ENCODE peak calls at places on chromosomes 12 and 14, in eight cellular contexts. One of them, this sample, is unnamed.

GRCh38 chr14:99681101-99681831 is 2.8 kb upstream of the CYP46A1 start:
- DNase-seq in heart left ventricle: no peak
- DNase-seq in adipocyte: no peak
- DNase-seq in activated CD4-positive, alpha-beta T cell treated with anti-CD3 and anti-CD28 coated beads, Interleukin-2, amount 50 U/mL, for 4 hours: no peak
- DNase-seq in stimulated activated CD8-positive, alpha-beta memory T cell treated with anti-CD3 and anti-CD28 coated beads, Interleukin-7, amount 100 ng/mL, for 1 hour: no peak
- DNase-seq in stimulated activated naive B cell treated with anti-CD40 and anti-IgM and Interleukin-4, amounts not matched to agents 10 μg/mL and 1 μg/mL and 100 μg/mL, for 72 hours: no peak
- DNase-seq in fibroblast of the conjunctiva: no peak
- DNase-seq in GOT3: no peak
- DNase-seq in this sample: no peak

GRCh38 chr12:116122639-116123038 is 154.9 kb downstream of the MED13L start:
- DNase-seq in activated CD4-positive, alpha-beta T cell treated with anti-CD3 and anti-CD28 coated beads, Interleukin-2, amount 50 U/mL, for 4 hours: no peak
- DNase-seq in adipocyte: no peak
- DNase-seq in GOT3: no peak
- DNase-seq in fibroblast of the conjunctiva: no peak
- DNase-seq in stimulated activated CD8-positive, alpha-beta memory T cell treated with anti-CD3 and anti-CD28 coated beads, Interleukin-7, amount 100 ng/mL, for 1 hour: no peak
- DNase-seq in stimulated activated naive B cell treated with anti-CD40 and anti-IgM and Interleukin-4, amounts not matched to agents 10 μg/mL and 1 μg/mL and 100 μg/mL, for 72 hours: no peak
- DNase-seq in heart left ventricle: no peak
- DNase-seq in this sample: no peak

GRCh38 chr12:59595557-59596231 is at the start of gene SLC16A7:
- DNase-seq in heart left ventricle: peak
- DNase-seq in adipocyte: peak
- DNase-seq in fibroblast of the conjunctiva: peak
- DNase-seq in stimulated activated naive B cell treated with anti-CD40 and anti-IgM and Interleukin-4, amounts not matched to agents 10 μg/mL and 1 μg/mL and 100 μg/mL, for 72 hours: peak
- DNase-seq in stimulated activated CD8-positive, alpha-beta memory T cell treated with anti-CD3 and anti-CD28 coated beads, Interleukin-7, amount 100 ng/mL, for 1 hour: peak
- DNase-seq in activated CD4-positive, alpha-beta T cell treated with anti-CD3 and anti-CD28 coated beads, Interleukin-2, amount 50 U/mL, for 4 hours: peak
- DNase-seq in GOT3: peak
- DNase-seq in this sample: peak

GRCh38 chr14:73462078-73462715 is 3.9 kb upstream of the NUMB start:
- DNase-seq in stimulated activated CD8-positive, alpha-beta memory T cell treated with anti-CD3 and anti-CD28 coated beads, Interleukin-7, amount 100 ng/mL, for 1 hour: no peak
- DNase-seq in heart left ventricle: peak
- DNase-seq in fibroblast of the conjunctiva: peak
- DNase-seq in activated CD4-positive, alpha-beta T cell treated with anti-CD3 and anti-CD28 coated beads, Interleukin-2, amount 50 U/mL, for 4 hours: no peak
- DNase-seq in stimulated activated naive B cell treated with anti-CD40 and anti-IgM and Interleukin-4, amounts not matched to agents 10 μg/mL and 1 μg/mL and 100 μg/mL, for 72 hours: no peak
- DNase-seq in GOT3: no peak
- DNase-seq in adipocyte: peak
- DNase-seq in this sample: no peak

GRCh38 chr12:62862259-62862881 is 72.6 kb downstream of the PPM1H start:
- DNase-seq in heart left ventricle: no peak
- DNase-seq in fibroblast of the conjunctiva: no peak
- DNase-seq in activated CD4-positive, alpha-beta T cell treated with anti-CD3 and anti-CD28 coated beads, Interleukin-2, amount 50 U/mL, for 4 hours: no peak
- DNase-seq in GOT3: no peak
- DNase-seq in stimulated activated naive B cell treated with anti-CD40 and anti-IgM and Interleukin-4, amounts not matched to agents 10 μg/mL and 1 μg/mL and 100 μg/mL, for 72 hours: no peak
- DNase-seq in stimulated activated CD8-positive, alpha-beta memory T cell treated with anti-CD3 and anti-CD28 coated beads, Interleukin-7, amount 100 ng/mL, for 1 hour: no peak
- DNase-seq in adipocyte: peak
- DNase-seq in this sample: peak

GRCh38 chr14:39265741-39266588 is 32.2 kb downstream of the MIA2 start:
- DNase-seq in stimulated activated naive B cell treated with anti-CD40 and anti-IgM and Interleukin-4, amounts not matched to agents 10 μg/mL and 1 μg/mL and 100 μg/mL, for 72 hours: no peak
- DNase-seq in activated CD4-positive, alpha-beta T cell treated with anti-CD3 and anti-CD28 coated beads, Interleukin-2, amount 50 U/mL, for 4 hours: no peak
- DNase-seq in stimulated activated CD8-positive, alpha-beta memory T cell treated with anti-CD3 and anti-CD28 coated beads, Interleukin-7, amount 100 ng/mL, for 1 hour: peak
- DNase-seq in heart left ventricle: no peak
- DNase-seq in GOT3: no peak
- DNase-seq in fibroblast of the conjunctiva: no peak
- DNase-seq in adipocyte: no peak
- DNase-seq in this sample: peak

GRCh38 chr12:41624571-41624970 is 436.5 kb downstream of the PDZRN4 start:
- DNase-seq in stimulated activated naive B cell treated with anti-CD40 and anti-IgM and Interleukin-4, amounts not matched to agents 10 μg/mL and 1 μg/mL and 100 μg/mL, for 72 hours: no peak
- DNase-seq in fibroblast of the conjunctiva: no peak
- DNase-seq in stimulated activated CD8-positive, alpha-beta memory T cell treated with anti-CD3 and anti-CD28 coated beads, Interleukin-7, amount 100 ng/mL, for 1 hour: no peak
- DNase-seq in activated CD4-positive, alpha-beta T cell treated with anti-CD3 and anti-CD28 coated beads, Interleukin-2, amount 50 U/mL, for 4 hours: no peak
- DNase-seq in adipocyte: no peak
- DNase-seq in heart left ventricle: no peak
- DNase-seq in GOT3: no peak
- DNase-seq in this sample: no peak

GRCh38 chr14:99946652-99947489 is 118.4 kb upstream of the EVL start:
- DNase-seq in GOT3: no peak
- DNase-seq in fibroblast of the conjunctiva: no peak
- DNase-seq in adipocyte: peak
- DNase-seq in stimulated activated naive B cell treated with anti-CD40 and anti-IgM and Interleukin-4, amounts not matched to agents 10 μg/mL and 1 μg/mL and 100 μg/mL, for 72 hours: no peak
- DNase-seq in activated CD4-positive, alpha-beta T cell treated with anti-CD3 and anti-CD28 coated beads, Interleukin-2, amount 50 U/mL, for 4 hours: peak
- DNase-seq in stimulated activated CD8-positive, alpha-beta memory T cell treated with anti-CD3 and anti-CD28 coated beads, Interleukin-7, amount 100 ng/mL, for 1 hour: peak
- DNase-seq in heart left ventricle: no peak
- DNase-seq in this sample: no peak

GRCh38 chr12:2836004-2836403 is 1.2 kb upstream of the NRIP2 start:
- DNase-seq in adipocyte: no peak
- DNase-seq in stimulated activated naive B cell treated with anti-CD40 and anti-IgM and Interleukin-4, amounts not matched to agents 10 μg/mL and 1 μg/mL and 100 μg/mL, for 72 hours: no peak
- DNase-seq in activated CD4-positive, alpha-beta T cell treated with anti-CD3 and anti-CD28 coated beads, Interleukin-2, amount 50 U/mL, for 4 hours: no peak
- DNase-seq in heart left ventricle: peak
- DNase-seq in GOT3: no peak
- DNase-seq in fibroblast of the conjunctiva: no peak
- DNase-seq in stimulated activated CD8-positive, alpha-beta memory T cell treated with anti-CD3 and anti-CD28 coated beads, Interleukin-7, amount 100 ng/mL, for 1 hour: no peak
- DNase-seq in this sample: no peak

GRCh38 chr14:38311655-38312054 is 55.8 kb upstream of the CLEC14A start:
- DNase-seq in activated CD4-positive, alpha-beta T cell treated with anti-CD3 and anti-CD28 coated beads, Interleukin-2, amount 50 U/mL, for 4 hours: no peak
- DNase-seq in stimulated activated CD8-positive, alpha-beta memory T cell treated with anti-CD3 and anti-CD28 coated beads, Interleukin-7, amount 100 ng/mL, for 1 hour: no peak
- DNase-seq in fibroblast of the conjunctiva: no peak
- DNase-seq in heart left ventricle: no peak
- DNase-seq in stimulated activated naive B cell treated with anti-CD40 and anti-IgM and Interleukin-4, amounts not matched to agents 10 μg/mL and 1 μg/mL and 100 μg/mL, for 72 hours: no peak
- DNase-seq in adipocyte: no peak
- DNase-seq in GOT3: no peak
- DNase-seq in this sample: no peak

GRCh38 chr12:14896477-14897184 is 11.0 kb upstream of the MGP start:
- DNase-seq in fibroblast of the conjunctiva: peak
- DNase-seq in GOT3: no peak
- DNase-seq in adipocyte: peak
- DNase-seq in activated CD4-positive, alpha-beta T cell treated with anti-CD3 and anti-CD28 coated beads, Interleukin-2, amount 50 U/mL, for 4 hours: no peak
- DNase-seq in heart left ventricle: no peak
- DNase-seq in stimulated activated CD8-positive, alpha-beta memory T cell treated with anti-CD3 and anti-CD28 coated beads, Interleukin-7, amount 100 ng/mL, for 1 hour: no peak
- DNase-seq in stimulated activated naive B cell treated with anti-CD40 and anti-IgM and Interleukin-4, amounts not matched to agents 10 μg/mL and 1 μg/mL and 100 μg/mL, for 72 hours: no peak
- DNase-seq in this sample: no peak

GRCh38 chr12:28937196-28937595 is 211.9 kb upstream of the FAR2 start:
- DNase-seq in adipocyte: no peak
- DNase-seq in fibroblast of the conjunctiva: no peak
- DNase-seq in stimulated activated naive B cell treated with anti-CD40 and anti-IgM and Interleukin-4, amounts not matched to agents 10 μg/mL and 1 μg/mL and 100 μg/mL, for 72 hours: no peak
- DNase-seq in GOT3: no peak
- DNase-seq in heart left ventricle: no peak
- DNase-seq in stimulated activated CD8-positive, alpha-beta memory T cell treated with anti-CD3 and anti-CD28 coated beads, Interleukin-7, amount 100 ng/mL, for 1 hour: no peak
- DNase-seq in activated CD4-positive, alpha-beta T cell treated with anti-CD3 and anti-CD28 coated beads, Interleukin-2, amount 50 U/mL, for 4 hours: no peak
- DNase-seq in this sample: no peak

GRCh38 chr12:24055747-24056146 is 106.3 kb upstream of the SOX5 start:
- DNase-seq in activated CD4-positive, alpha-beta T cell treated with anti-CD3 and anti-CD28 coated beads, Interleukin-2, amount 50 U/mL, for 4 hours: no peak
- DNase-seq in stimulated activated naive B cell treated with anti-CD40 and anti-IgM and Interleukin-4, amounts not matched to agents 10 μg/mL and 1 μg/mL and 100 μg/mL, for 72 hours: no peak
- DNase-seq in heart left ventricle: no peak
- DNase-seq in GOT3: no peak
- DNase-seq in fibroblast of the conjunctiva: no peak
- DNase-seq in adipocyte: no peak
- DNase-seq in stimulated activated CD8-positive, alpha-beta memory T cell treated with anti-CD3 and anti-CD28 coated beads, Interleukin-7, amount 100 ng/mL, for 1 hour: no peak
- DNase-seq in this sample: no peak

GRCh38 chr14:23602181-23603095 is 23.8 kb upstream of the JPH4 start:
- DNase-seq in activated CD4-positive, alpha-beta T cell treated with anti-CD3 and anti-CD28 coated beads, Interleukin-2, amount 50 U/mL, for 4 hours: no peak
- DNase-seq in GOT3: no peak
- DNase-seq in adipocyte: no peak
- DNase-seq in heart left ventricle: no peak
- DNase-seq in stimulated activated CD8-positive, alpha-beta memory T cell treated with anti-CD3 and anti-CD28 coated beads, Interleukin-7, amount 100 ng/mL, for 1 hour: no peak
- DNase-seq in fibroblast of the conjunctiva: no peak
- DNase-seq in stimulated activated naive B cell treated with anti-CD40 and anti-IgM and Interleukin-4, amounts not matched to agents 10 μg/mL and 1 μg/mL and 100 μg/mL, for 72 hours: no peak
- DNase-seq in this sample: no peak

GRCh38 chr12:106837782-106838181 is 63.3 kb downstream of the RIC8B start:
- DNase-seq in fibroblast of the conjunctiva: no peak
- DNase-seq in adipocyte: no peak
- DNase-seq in stimulated activated CD8-positive, alpha-beta memory T cell treated with anti-CD3 and anti-CD28 coated beads, Interleukin-7, amount 100 ng/mL, for 1 hour: no peak
- DNase-seq in stimulated activated naive B cell treated with anti-CD40 and anti-IgM and Interleukin-4, amounts not matched to agents 10 μg/mL and 1 μg/mL and 100 μg/mL, for 72 hours: no peak
- DNase-seq in activated CD4-positive, alpha-beta T cell treated with anti-CD3 and anti-CD28 coated beads, Interleukin-2, amount 50 U/mL, for 4 hours: no peak
- DNase-seq in heart left ventricle: no peak
- DNase-seq in GOT3: no peak
- DNase-seq in this sample: no peak

GRCh38 chr12:54404061-54405004 is 14.7 kb downstream of the ITGA5 start:
- DNase-seq in heart left ventricle: peak
- DNase-seq in fibroblast of the conjunctiva: no peak
- DNase-seq in GOT3: no peak
- DNase-seq in activated CD4-positive, alpha-beta T cell treated with anti-CD3 and anti-CD28 coated beads, Interleukin-2, amount 50 U/mL, for 4 hours: peak
- DNase-seq in stimulated activated CD8-positive, alpha-beta memory T cell treated with anti-CD3 and anti-CD28 coated beads, Interleukin-7, amount 100 ng/mL, for 1 hour: no peak
- DNase-seq in adipocyte: peak
- DNase-seq in stimulated activated naive B cell treated with anti-CD40 and anti-IgM and Interleukin-4, amounts not matched to agents 10 μg/mL and 1 μg/mL and 100 μg/mL, for 72 hours: no peak
- DNase-seq in this sample: no peak

GRCh38 chr12:6827437-6827894 is 741 bp upstream of the P3H3 start:
- DNase-seq in activated CD4-positive, alpha-beta T cell treated with anti-CD3 and anti-CD28 coated beads, Interleukin-2, amount 50 U/mL, for 4 hours: peak
- DNase-seq in GOT3: no peak
- DNase-seq in fibroblast of the conjunctiva: peak
- DNase-seq in adipocyte: peak
- DNase-seq in heart left ventricle: peak
- DNase-seq in stimulated activated CD8-positive, alpha-beta memory T cell treated with anti-CD3 and anti-CD28 coated beads, Interleukin-7, amount 100 ng/mL, for 1 hour: no peak
- DNase-seq in stimulated activated naive B cell treated with anti-CD40 and anti-IgM and Interleukin-4, amounts not matched to agents 10 μg/mL and 1 μg/mL and 100 μg/mL, for 72 hours: no peak
- DNase-seq in this sample: peak

GRCh38 chr14:97101561-97101960 is 304.4 kb downstream of the VRK1 start:
- DNase-seq in activated CD4-positive, alpha-beta T cell treated with anti-CD3 and anti-CD28 coated beads, Interleukin-2, amount 50 U/mL, for 4 hours: no peak
- DNase-seq in GOT3: no peak
- DNase-seq in fibroblast of the conjunctiva: no peak
- DNase-seq in heart left ventricle: no peak
- DNase-seq in stimulated activated CD8-positive, alpha-beta memory T cell treated with anti-CD3 and anti-CD28 coated beads, Interleukin-7, amount 100 ng/mL, for 1 hour: no peak
- DNase-seq in stimulated activated naive B cell treated with anti-CD40 and anti-IgM and Interleukin-4, amounts not matched to agents 10 μg/mL and 1 μg/mL and 100 μg/mL, for 72 hours: no peak
- DNase-seq in adipocyte: no peak
- DNase-seq in this sample: no peak

GRCh38 chr12:122356192-122356635 is 66.3 kb downstream of the CLIP1 start:
- DNase-seq in fibroblast of the conjunctiva: peak
- DNase-seq in stimulated activated naive B cell treated with anti-CD40 and anti-IgM and Interleukin-4, amounts not matched to agents 10 μg/mL and 1 μg/mL and 100 μg/mL, for 72 hours: peak
- DNase-seq in activated CD4-positive, alpha-beta T cell treated with anti-CD3 and anti-CD28 coated beads, Interleukin-2, amount 50 U/mL, for 4 hours: peak
- DNase-seq in GOT3: peak
- DNase-seq in heart left ventricle: no peak
- DNase-seq in adipocyte: peak
- DNase-seq in stimulated activated CD8-positive, alpha-beta memory T cell treated with anti-CD3 and anti-CD28 coated beads, Interleukin-7, amount 100 ng/mL, for 1 hour: peak
- DNase-seq in this sample: peak

GRCh38 chr12:2856901-2857495 is at the start of gene TEX52:
- DNase-seq in adipocyte: no peak
- DNase-seq in heart left ventricle: no peak
- DNase-seq in activated CD4-positive, alpha-beta T cell treated with anti-CD3 and anti-CD28 coated beads, Interleukin-2, amount 50 U/mL, for 4 hours: no peak
- DNase-seq in GOT3: no peak
- DNase-seq in stimulated activated CD8-positive, alpha-beta memory T cell treated with anti-CD3 and anti-CD28 coated beads, Interleukin-7, amount 100 ng/mL, for 1 hour: no peak
- DNase-seq in stimulated activated naive B cell treated with anti-CD40 and anti-IgM and Interleukin-4, amounts not matched to agents 10 μg/mL and 1 μg/mL and 100 μg/mL, for 72 hours: no peak
- DNase-seq in fibroblast of the conjunctiva: no peak
- DNase-seq in this sample: no peak

GRCh38 chr12:71160585-71160984 is 2.8 kb upstream of the TSPAN8 start:
- DNase-seq in GOT3: no peak
- DNase-seq in stimulated activated naive B cell treated with anti-CD40 and anti-IgM and Interleukin-4, amounts not matched to agents 10 μg/mL and 1 μg/mL and 100 μg/mL, for 72 hours: no peak
- DNase-seq in adipocyte: no peak
- DNase-seq in stimulated activated CD8-positive, alpha-beta memory T cell treated with anti-CD3 and anti-CD28 coated beads, Interleukin-7, amount 100 ng/mL, for 1 hour: no peak
- DNase-seq in fibroblast of the conjunctiva: no peak
- DNase-seq in heart left ventricle: no peak
- DNase-seq in activated CD4-positive, alpha-beta T cell treated with anti-CD3 and anti-CD28 coated beads, Interleukin-2, amount 50 U/mL, for 4 hours: no peak
- DNase-seq in this sample: no peak

GRCh38 chr14:35368993-35369392 is 35.6 kb downstream of the NFKBIA start:
- DNase-seq in activated CD4-positive, alpha-beta T cell treated with anti-CD3 and anti-CD28 coated beads, Interleukin-2, amount 50 U/mL, for 4 hours: no peak
- DNase-seq in GOT3: no peak
- DNase-seq in stimulated activated naive B cell treated with anti-CD40 and anti-IgM and Interleukin-4, amounts not matched to agents 10 μg/mL and 1 μg/mL and 100 μg/mL, for 72 hours: no peak
- DNase-seq in adipocyte: no peak
- DNase-seq in heart left ventricle: no peak
- DNase-seq in fibroblast of the conjunctiva: no peak
- DNase-seq in stimulated activated CD8-positive, alpha-beta memory T cell treated with anti-CD3 and anti-CD28 coated beads, Interleukin-7, amount 100 ng/mL, for 1 hour: no peak
- DNase-seq in this sample: no peak

GRCh38 chr12:130832561-130833209 is 6.4 kb downstream of the STX2 start:
- DNase-seq in heart left ventricle: peak
- DNase-seq in stimulated activated naive B cell treated with anti-CD40 and anti-IgM and Interleukin-4, amounts not matched to agents 10 μg/mL and 1 μg/mL and 100 μg/mL, for 72 hours: no peak
- DNase-seq in activated CD4-positive, alpha-beta T cell treated with anti-CD3 and anti-CD28 coated beads, Interleukin-2, amount 50 U/mL, for 4 hours: no peak
- DNase-seq in stimulated activated CD8-positive, alpha-beta memory T cell treated with anti-CD3 and anti-CD28 coated beads, Interleukin-7, amount 100 ng/mL, for 1 hour: no peak
- DNase-seq in fibroblast of the conjunctiva: peak
- DNase-seq in GOT3: no peak
- DNase-seq in adipocyte: peak
- DNase-seq in this sample: no peak

GRCh38 chr14:36507847-36508417 is 12.1 kb downstream of the NKX2-1 start:
- DNase-seq in activated CD4-positive, alpha-beta T cell treated with anti-CD3 and anti-CD28 coated beads, Interleukin-2, amount 50 U/mL, for 4 hours: no peak
- DNase-seq in GOT3: no peak
- DNase-seq in stimulated activated CD8-positive, alpha-beta memory T cell treated with anti-CD3 and anti-CD28 coated beads, Interleukin-7, amount 100 ng/mL, for 1 hour: no peak
- DNase-seq in heart left ventricle: no peak
- DNase-seq in adipocyte: no peak
- DNase-seq in stimulated activated naive B cell treated with anti-CD40 and anti-IgM and Interleukin-4, amounts not matched to agents 10 μg/mL and 1 μg/mL and 100 μg/mL, for 72 hours: no peak
- DNase-seq in fibroblast of the conjunctiva: no peak
- DNase-seq in this sample: no peak

GRCh38 chr12:28497889-28498411 is 307.7 kb downstream of the CCDC91 start:
- DNase-seq in GOT3: no peak
- DNase-seq in activated CD4-positive, alpha-beta T cell treated with anti-CD3 and anti-CD28 coated beads, Interleukin-2, amount 50 U/mL, for 4 hours: no peak
- DNase-seq in adipocyte: peak
- DNase-seq in stimulated activated naive B cell treated with anti-CD40 and anti-IgM and Interleukin-4, amounts not matched to agents 10 μg/mL and 1 μg/mL and 100 μg/mL, for 72 hours: no peak
- DNase-seq in heart left ventricle: no peak
- DNase-seq in stimulated activated CD8-positive, alpha-beta memory T cell treated with anti-CD3 and anti-CD28 coated beads, Interleukin-7, amount 100 ng/mL, for 1 hour: no peak
- DNase-seq in fibroblast of the conjunctiva: no peak
- DNase-seq in this sample: peak

This sample was measured in stromal cell of bone marrow.